ENCODE peak calls at places on chromosomes 4 and X, in four cellular contexts. T is colonic mucosa, C is fibroblast of lung, J is Peyer's patch. U is an unnamed sample.
A peak's percentile ranks its signal among the peaks of the same experiment; 100 is the strongest.

GRCh38 chr4:174256277-174256713 is 27.2 kb downstream of the FBXO8 start:
- DNase-seq in C (peak; percentile 70), T (no peak), J (no peak), U (no peak)

GRCh38 chr4:6074723-6075122 is 56.5 kb upstream of the C4orf50 start:
- DNase-seq in T (no peak), C (no peak), J (no peak), U (no peak)

GRCh38 chr4:54779797-54780196 is 122.0 kb downstream of the KIT start:
- DNase-seq in J (no peak), T (no peak), C (no peak), U (no peak)

GRCh38 chr4:186669159-186669720 is 54.4 kb downstream of the FAT1 start:
- DNase-seq in J (no peak), C (peak; percentile 78), T (no peak), U (no peak)

GRCh38 chr4:177547985-177548384 is 105.7 kb upstream of the AGA start:
- DNase-seq in C (peak; percentile 8), T (no peak), J (no peak), U (no peak)

GRCh38 chrX:114272096-114272686 is 311.7 kb upstream of the HTR2C start:
- DNase-seq in C (no peak), J (no peak), T (no peak), U (no peak)

GRCh38 chrX:140661657-140662056 is 47.9 kb upstream of the LINC00632 start:
- DNase-seq in C (no peak), T (no peak), J (no peak), U (no peak)

GRCh38 chr4:163988921-163989320 is 494.4 kb downstream of the TMA16 start:
- DNase-seq in T (no peak), C (no peak), J (no peak), U (no peak)

GRCh38 chr4:122687450-122688121 is 44.9 kb upstream of the BBS12 start:
- DNase-seq in T (no peak), C (no peak), J (no peak), U (no peak)

GRCh38 chr4:10074767-10075105 is 41.9 kb downstream of the WDR1 start:
- DNase-seq in C (peak; percentile 67), J (no peak), T (no peak), U (no peak)

GRCh38 chr4:126544276-126544675 is 1088.5 kb upstream of the INTU start:
- DNase-seq in C (no peak), T (no peak), J (no peak), U (no peak)

GRCh38 chrX:72020788-72021187 is 110.1 kb downstream of the NHSL2 start:
- DNase-seq in J (no peak), T (no peak), C (no peak), U (no peak)

GRCh38 chrX:135411893-135412292 is 9.9 kb upstream of the SMIM10L2A start:
- DNase-seq in J (no peak), T (no peak), C (peak; percentile 2), U (no peak)

GRCh38 chrX:17192111-17192510 is 182.9 kb upstream of the NHS start:
- DNase-seq in C (peak; percentile 55), J (no peak), T (no peak), U (no peak)

GRCh38 chrX:2645563-2645962 is 45.5 kb upstream of the CD99 start:
- DNase-seq in J (no peak), C (no peak), T (no peak), U (no peak)

GRCh38 chr4:52266537-52267137 is 215.5 kb downstream of the SPATA18 start:
- DNase-seq in C (no peak), J (no peak), T (no peak), U (no peak)

GRCh38 chrX:112636951-112637541 is 42.7 kb downstream of the LHFPL1 start:
- DNase-seq in T (no peak), J (no peak), C (peak; percentile 96), U (no peak)

GRCh38 chr4:89949782-89950387 is 55.2 kb downstream of the MMRN1 start:
- DNase-seq in T (no peak), C (no peak), J (no peak), U (no peak)

GRCh38 chrX:133569217-133569616 is 153.9 kb upstream of the GPC4 start:
- DNase-seq in T (no peak), J (no peak), C (no peak), U (no peak)

GRCh38 chr4:15696866-15697265 is 6.0 kb upstream of the BST1 start:
- DNase-seq in C (no peak), T (no peak), J (no peak), U (no peak)

GRCh38 chr4:13525606-13526281 is 18.6 kb downstream of the NKX3-2 start:
- DNase-seq in T (no peak), J (no peak), C (no peak), U (no peak)

GRCh38 chr4:54683616-54684346 is 26.0 kb downstream of the KIT start:
- DNase-seq in C (no peak), J (no peak), T (no peak), U (no peak)

GRCh38 chr4:156764145-156764544 is 207.5 kb downstream of the PDGFC start:
- DNase-seq in J (no peak), C (peak; percentile 93), T (no peak), U (no peak)

GRCh38 chrX:22760513-22761057 is 239.2 kb upstream of the DDX53 start:
- DNase-seq in T (no peak), C (no peak), J (no peak), U (no peak)

GRCh38 chr4:158936238-158936637 is 166.6 kb upstream of the RAPGEF2 start:
- DNase-seq in J (no peak), C (no peak), T (no peak), U (no peak)

GRCh38 chr4:71609159-71609558 is 174.7 kb downstream of the GC start:
- DNase-seq in J (no peak), C (peak; percentile 23), T (no peak), U (no peak)

GRCh38 chr4:113594231-113594556 is 167.3 kb downstream of the CAMK2D start:
- DNase-seq in T (no peak), C (no peak), J (no peak), U (no peak)
- H3K36me3 ChIP-seq in T (no peaks in the 10 kb centered on the region), C (no peaks in the 10 kb centered on the region), J (no peaks in the 10 kb centered on the region), U (no peaks in the 10 kb centered on the region)

DNA sequence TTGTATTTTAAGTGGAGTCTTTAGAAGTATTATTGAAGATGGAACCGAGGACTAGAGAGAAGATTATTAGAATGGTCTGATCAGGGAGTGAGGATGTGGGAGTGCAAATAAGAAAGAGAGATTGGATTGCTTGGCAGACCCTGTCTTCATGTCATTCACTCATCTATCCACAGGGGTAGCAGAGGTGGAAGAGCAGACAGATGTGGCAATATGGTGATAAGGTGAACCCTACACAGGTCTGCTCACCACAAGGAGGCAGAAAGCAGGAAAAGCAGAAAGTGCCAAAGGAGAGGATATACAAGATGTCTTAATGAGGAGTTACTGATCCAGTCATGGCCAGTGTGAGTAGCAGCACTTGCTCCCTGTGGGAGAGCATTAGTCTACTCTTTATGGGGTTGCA is 129.4 kb downstream of the MAGEE2 start:
- DNase-seq in J (no peak), T (no peak), C (no peak), U (no peak)
- H3K4me3 ChIP-seq in J (no peak overlapping the region), T (no peak overlapping the region), C (no peak overlapping the region), U (no peak overlapping the region)

DNA sequence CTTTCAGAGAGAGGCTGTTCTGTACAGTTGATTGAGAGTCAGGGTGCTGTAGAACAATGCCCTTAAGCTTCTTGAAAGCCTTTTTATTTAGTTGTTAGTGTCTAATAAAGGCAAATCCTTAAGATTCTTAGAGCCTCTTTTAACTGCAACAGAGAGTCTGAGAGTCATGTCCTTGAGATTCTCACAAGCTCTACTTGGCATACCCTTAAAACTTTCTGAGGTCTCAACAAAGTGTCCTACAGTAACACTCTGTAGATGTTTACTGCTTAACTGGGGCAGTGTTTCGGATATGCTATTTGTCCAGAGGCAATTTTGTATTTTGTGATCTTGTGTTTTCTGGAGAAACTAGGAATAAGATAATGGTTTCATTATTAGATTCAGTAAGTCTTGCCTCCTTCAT is 209.7 kb downstream of the ARHGAP24 start:
- DNase-seq in C (no peak), T (no peak), J (no peak), U (no peak)
- H3K36me3 ChIP-seq in C (no peaks in the 10 kb centered on the region), T (no peaks in the 10 kb centered on the region), J (no peaks in the 10 kb centered on the region), U (no peaks in the 10 kb centered on the region)

DNA sequence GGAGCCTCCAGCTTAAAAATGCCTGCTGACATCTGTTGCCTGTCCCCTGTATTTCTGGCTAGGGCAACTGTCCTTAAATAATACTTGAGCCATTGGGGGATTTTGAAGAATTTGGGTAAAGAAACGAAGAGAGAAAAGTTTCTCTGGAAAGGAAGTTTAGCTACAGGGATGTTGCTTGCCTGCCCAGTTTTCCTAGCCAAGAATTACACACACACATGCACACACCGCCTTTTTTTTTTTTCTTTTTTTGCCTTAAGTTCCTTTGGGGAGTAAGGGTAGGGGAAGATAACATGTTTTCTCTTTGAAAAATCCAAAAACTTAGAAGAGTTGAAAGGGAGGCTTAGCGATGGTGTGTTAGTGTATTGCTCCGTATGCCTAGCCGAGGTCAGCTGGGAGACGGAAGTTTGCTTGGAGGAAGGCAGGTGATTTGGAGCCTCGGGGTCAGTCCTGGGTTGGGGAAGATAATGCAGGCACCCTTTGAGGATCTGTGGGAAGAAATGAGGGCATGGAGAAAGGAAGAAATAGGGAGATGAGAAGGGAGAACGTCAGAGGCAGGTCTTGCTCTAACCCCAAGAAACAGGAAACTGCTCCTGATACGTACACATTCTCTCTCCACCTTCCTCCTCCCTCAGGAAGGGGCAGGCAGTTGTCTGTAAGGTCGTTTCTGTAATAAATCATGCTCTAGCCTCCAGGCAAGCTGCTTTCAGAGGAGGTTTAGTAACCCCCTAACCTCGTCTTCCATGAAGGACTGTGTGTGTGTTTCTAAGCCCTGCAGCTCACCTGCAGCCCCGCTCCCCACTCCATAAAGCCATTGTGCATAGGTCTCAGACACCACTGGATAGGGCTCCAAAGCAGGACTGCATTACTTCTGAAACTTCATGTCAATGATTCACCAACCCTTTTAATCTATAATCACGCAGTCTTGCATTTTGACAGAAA is 10.5 kb downstream of the KLF3 start:
- DNase-seq in J (no peak), C (peak; percentile 28), T (peak; percentile 49), U (no peak)
- H3K4me3 ChIP-seq in J (peak overlapping the region; percentile 26), C (no peak overlapping the region), T (no peak overlapping the region), U (no peak overlapping the region)

DNA sequence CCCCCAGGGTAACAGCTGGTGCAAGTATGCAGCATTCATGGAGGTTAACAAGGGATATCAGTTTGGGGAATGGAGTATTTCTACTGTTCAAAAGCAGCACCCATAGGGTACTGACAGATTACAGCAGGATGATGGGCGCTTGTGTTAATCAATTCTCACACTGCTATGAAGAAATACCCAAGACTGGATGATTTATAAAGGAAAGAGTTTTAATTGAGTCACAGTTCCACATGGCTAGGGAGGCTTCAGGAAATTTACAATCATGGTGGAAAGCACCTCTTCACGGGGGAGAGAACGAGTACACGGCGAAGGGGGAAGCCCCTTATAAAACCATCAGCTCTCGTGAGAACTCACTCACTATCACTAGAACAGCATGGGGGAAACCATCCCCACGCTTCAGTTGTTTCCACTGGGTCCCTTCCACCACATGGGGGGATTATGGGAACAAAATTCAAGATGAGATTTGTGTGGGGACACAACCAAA is 64.1 kb downstream of the TNIP2 start:
- DNase-seq in C (no peak), J (no peak), T (no peak), U (no peak)
- H3K36me3 ChIP-seq in C (peaks cover 27% of the 10 kb centered on the region), J (peaks cover 87% of the 10 kb centered on the region), T (peaks cover 12% of the 10 kb centered on the region), U (peaks cover 92% of the 10 kb centered on the region)

DNA sequence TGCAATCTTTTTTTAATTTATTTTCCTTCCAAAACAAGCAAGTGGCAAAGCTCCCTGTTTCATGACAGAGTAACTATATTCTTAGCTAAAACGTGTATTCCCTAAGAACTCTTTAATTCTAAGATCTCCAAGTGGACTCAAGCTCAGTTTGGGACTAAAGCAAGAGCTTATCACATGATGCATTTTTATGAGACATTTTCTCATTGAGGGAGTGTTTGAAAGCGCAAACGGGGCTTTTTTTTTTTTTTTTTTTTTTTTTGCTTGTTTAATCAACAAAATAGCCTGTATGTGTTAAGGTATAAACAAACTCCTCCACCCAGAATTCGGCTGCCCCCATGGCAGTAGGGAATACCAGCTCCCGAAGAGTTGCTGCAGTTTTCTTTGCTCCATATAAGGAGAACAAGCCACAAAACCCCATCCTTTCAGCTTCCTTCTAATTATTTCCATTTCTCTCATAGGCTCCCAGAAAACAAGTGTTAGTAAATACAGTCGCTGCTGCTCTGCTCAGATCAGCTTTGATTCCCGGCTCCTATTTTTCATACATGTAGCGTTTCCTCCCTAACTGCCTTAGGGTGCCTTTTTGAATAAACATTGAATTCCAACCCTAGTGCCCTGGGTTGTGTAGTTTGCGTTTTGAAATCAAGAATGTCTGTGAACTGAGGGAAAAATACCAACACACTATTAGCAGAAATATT is 669 bp upstream of the PPARGC1A start:
- DNase-seq in C (no peak), J (no peak), T (no peak), U (no peak)
- H3K4me3 ChIP-seq in C (no peak overlapping the region), J (peak overlapping the region; percentile 59), T (peak overlapping the region; percentile 49), U (peak overlapping the region; percentile 55)